ENCODE peak calls at places on chromosomes 6 and 20, in nine cellular contexts. T, D, E, U, C, R, L, O and N are unnamed samples.

GRCh38 chr6:16402501-16402900 is 164.1 kb downstream of the GMPR start:
- DNase-seq in D (no peak), E (no peak), U (peak; percentile 80), O (no peak), T (no peak), R (no peak), C (no peak), L (no peak), N (no peak)

GRCh38 chr20:53174454-53174853 is 202.3 kb downstream of the TSHZ2 start:
- DNase-seq in E (no peak), C (no peak), R (no peak), L (no peak), T (no peak), O (no peak), U (no peak), D (no peak), N (no peak)

GRCh38 chr20:1825492-1825891 is 69.7 kb upstream of the SIRPA start:
- DNase-seq in L (no peak), O (no peak), D (no peak), C (no peak), E (no peak), T (peak; percentile 81), R (no peak), U (peak; percentile 80), N (no peak)

GRCh38 chr6:155352812-155353211 is 38.5 kb upstream of the TFB1M start:
- DNase-seq in R (no peak), C (no peak), L (no peak), D (no peak), O (no peak), T (peak; percentile 91), U (peak; percentile 67), E (no peak), N (no peak)

GRCh38 chr20:31972481-31973386 is 4.8 kb downstream of the XKR7 start:
- DNase-seq in C (no peak), U (peak; percentile 34), E (no peak), T (peak; percentile 21), D (no peak), L (no peak), R (no peak), O (peak; percentile 13), N (no peak)

GRCh38 chr6:73349311-73349710 is 4.8 kb downstream of the DPPA5 start:
- DNase-seq in E (no peak), T (no peak), U (no peak), D (no peak), O (no peak), C (no peak), L (no peak), R (no peak), N (no peak)

GRCh38 chr6:127069659-127070279 is 48.7 kb upstream of the RSPO3 start:
- DNase-seq in E (no peak), O (no peak), U (peak; percentile 79), L (peak; percentile 27), C (no peak), D (no peak), R (peak; percentile 57), T (peak; percentile 55), N (no peak)

GRCh38 chr20:48723308-48724264 is 104.2 kb downstream of the PREX1 start:
- DNase-seq in R (peak; percentile 45), C (peak; percentile 69), U (peak; percentile 82), T (peak; percentile 39), D (peak; percentile 44), O (peak; percentile 25), L (no peak), E (peak; percentile 23), N (no peak)

GRCh38 chr6:6915219-6915618 is 192.5 kb upstream of the RREB1 start:
- DNase-seq in U (peak; percentile 44), O (no peak), L (no peak), T (no peak), E (no peak), D (no peak), C (no peak), R (peak; percentile 46), N (no peak)

GRCh38 chr6:3032986-3033385 is 33.3 kb downstream of the NQO2 start:
- DNase-seq in U (no peak), D (no peak), C (no peak), O (no peak), L (no peak), E (no peak), R (no peak), T (peak; percentile 68), N (no peak)

GRCh38 chr20:2254333-2254732 is 41.5 kb upstream of the TGM3 start:
- DNase-seq in T (peak; percentile 30), U (no peak), C (no peak), D (no peak), E (no peak), O (no peak), L (no peak), R (no peak), N (no peak)

GRCh38 chr6:140318408-140318807 is 944.0 kb upstream of the CITED2 start:
- DNase-seq in L (no peak), C (no peak), T (no peak), R (no peak), O (no peak), U (no peak), E (no peak), D (no peak), N (no peak)

GRCh38 chr6:132972254-132972653 is 157.9 kb downstream of the RPS12 start:
- DNase-seq in R (no peak), O (no peak), C (no peak), D (no peak), T (no peak), E (no peak), L (no peak), U (no peak), N (no peak)

GRCh38 chr6:7108196-7108963 is 619 bp downstream of the RREB1 start:
- DNase-seq in D (peak; percentile 58), L (no peak), O (peak; percentile 66), U (peak; percentile 55), C (peak; percentile 78), T (peak; percentile 81), E (peak; percentile 71), R (peak; percentile 70), N (peak; percentile 75)

GRCh38 chr6:15804461-15804784 is 141.6 kb upstream of the DTNBP1 start:
- DNase-seq in U (no peak), E (no peak), O (no peak), L (no peak), D (no peak), T (no peak), R (no peak), C (no peak), N (no peak)

GRCh38 chr6:112877134-112878100 is 530.3 kb downstream of the RFPL4B start:
- DNase-seq in D (no peak), T (peak; percentile 86), R (peak; percentile 57), O (peak; percentile 35), C (no peak), U (peak; percentile 92), E (no peak), L (peak; percentile 3), N (no peak)

GRCh38 chr6:32177182-32177787 is 920 bp upstream of the RNF5 start:
- DNase-seq in D (no peak), R (no peak), O (peak; percentile 63), E (peak; percentile 57), U (no peak), C (no peak), L (peak; percentile 75), T (no peak), N (no peak)

GRCh38 chr6:159633196-159633595 is 59.8 kb downstream of the SOD2 start:
- DNase-seq in D (no peak), R (peak; percentile 42), L (no peak), U (peak; percentile 49), T (peak; percentile 13), O (peak; percentile 47), C (no peak), E (no peak), N (no peak)

GRCh38 chr6:163756079-163756478 is 341.6 kb downstream of the QKI start:
- DNase-seq in U (peak; percentile 61), T (no peak), D (no peak), O (no peak), L (no peak), R (no peak), E (no peak), C (no peak), N (peak; percentile 17)

GRCh38 chr6:42179956-42180335 is 6.8 kb downstream of the GUCA1A start:
- DNase-seq in U (no peak), R (no peak), T (peak; percentile 28), L (no peak), D (no peak), C (no peak), E (no peak), O (no peak), N (no peak)